ENCODE peak calls at places on chromosomes 13 and 19, in five cellular contexts. D is stimulated activated CD8-positive, alpha-beta memory T cell treated with anti-CD3 and anti-CD28 coated beads, Interleukin-2, amount 100 ng/mL, for 1 hour; J is T-helper 17 cell; M is coronary artery; W is LHCN-M2. V is an unnamed sample.

GRCh38 chr19:2474232-2475017 is 1.5 kb upstream of the GADD45B start:
- DNase-seq in D (peak; percentile 82), M (peak; percentile 94), W (peak; percentile 84), J (peak; percentile 83), V (peak; percentile 80)

GRCh38 chr13:52414963-52415362 is 9.0 kb upstream of the THSD1 start:
- DNase-seq in J (no peak), W (peak; percentile 75), D (no peak), M (no peak), V (no peak)

GRCh38 chr19:37867831-37868230 is 38.6 kb downstream of the WDR87 start:
- DNase-seq in D (no peak), W (peak; percentile 87), J (no peak), M (no peak), V (no peak)

GRCh38 chr13:47094734-47095434 is 198.0 kb upstream of the HTR2A start:
- DNase-seq in M (no peak), D (no peak), W (no peak), J (no peak), V (no peak)

GRCh38 chr13:30112602-30113435 is 194.5 kb downstream of the KATNAL1 start:
- DNase-seq in W (peak; percentile 73), D (peak; percentile 54), J (peak; percentile 64), M (no peak), V (peak; percentile 62)

GRCh38 chr13:73365240-73365639 is 306.4 kb downstream of the KLF5 start:
- DNase-seq in J (no peak), M (no peak), W (no peak), D (no peak), V (no peak)

GRCh38 chr13:97360610-97361009 is 73.4 kb upstream of the RAP2A start:
- DNase-seq in M (no peak), D (no peak), J (no peak), W (no peak), V (no peak)

GRCh38 chr19:47545061-47545948 is 27.6 kb downstream of the ZNF541 start:
- DNase-seq in M (no peak), D (no peak), J (no peak), W (no peak), V (no peak)

GRCh38 chr19:17398902-17399527 is 5.0 kb upstream of the CCDC194 start:
- DNase-seq in W (no peak), D (no peak), J (no peak), M (no peak), V (no peak)

GRCh38 chr19:13644648-13645047 is 119.7 kb upstream of the MRI1 start:
- DNase-seq in W (no peak), D (no peak), M (no peak), J (no peak), V (no peak)

GRCh38 chr19:46579286-46579944 is 21.7 kb upstream of the CALM3 start:
- DNase-seq in J (no peak), M (no peak), W (no peak), D (no peak), V (no peak)